ENCODE peak calls at places on chromosomes 13 and 19, in eight cellular contexts. J, E, R, W, B, Z, M and K are unnamed samples.

GRCh38 chr19:10408511-10409291 is 5.4 kb upstream of the CDC37 start:
- DNase-seq in E (no peak), M (peak), B (peak), R (no peak), W (no peak), J (no peak), Z (no peak), K (peak)

GRCh38 chr19:1324792-1325567 is 39.3 kb downstream of the EFNA2 start:
- DNase-seq in R (peak), E (no peak), M (no peak), B (peak), Z (no peak), J (peak), W (no peak), K (no peak)

GRCh38 chr19:39335168-39335567 is 675 bp downstream of the GMFG start:
- DNase-seq in E (no peak), B (no peak), W (no peak), R (no peak), M (no peak), J (no peak), Z (no peak), K (no peak)

GRCh38 chr13:106599875-106600797 is 32.2 kb upstream of the ARGLU1 start:
- DNase-seq in M (no peak), B (no peak), W (no peak), R (no peak), E (no peak), J (no peak), Z (no peak), K (no peak)

GRCh38 chr13:108595416-108596257 is 33.8 kb upstream of the MYO16 start:
- DNase-seq in R (peak), W (no peak), E (no peak), Z (no peak), B (peak), M (no peak), J (no peak), K (no peak)

GRCh38 chr13:93496985-93497673 is 270.5 kb downstream of the GPC6 start:
- DNase-seq in B (no peak), Z (no peak), M (no peak), J (no peak), R (peak), W (no peak), E (no peak), K (no peak)

GRCh38 chr13:86741762-86742285 is 929.3 kb upstream of the SLITRK5 start:
- DNase-seq in W (no peak), E (no peak), M (no peak), R (no peak), J (no peak), B (no peak), Z (no peak), K (no peak)

GRCh38 chr13:35824395-35824794 is 306.8 kb downstream of the DCLK1 start:
- DNase-seq in Z (no peak), R (no peak), W (no peak), J (no peak), E (no peak), M (no peak), B (no peak), K (no peak)

GRCh38 chr13:22846551-22846950 is 334.2 kb upstream of the SGCG start:
- DNase-seq in J (no peak), R (no peak), W (no peak), B (no peak), Z (no peak), M (no peak), E (no peak), K (no peak)

GRCh38 chr19:50300051-50300450 is 29.1 kb downstream of the KCNC3 start:
- DNase-seq in B (no peak), J (no peak), E (no peak), Z (no peak), M (no peak), W (no peak), R (no peak), K (no peak)

GRCh38 chr19:14061751-14062557 is at the start of gene PALM3:
- DNase-seq in R (no peak), B (no peak), M (no peak), J (no peak), Z (no peak), E (no peak), W (no peak), K (no peak)

GRCh38 chr13:28820099-28821051 is at the start of gene MTUS2:
- DNase-seq in R (peak), M (no peak), Z (no peak), J (no peak), E (peak), W (no peak), B (no peak), K (no peak)

GRCh38 chr13:95301135-95301946 is at the start of gene ABCC4:
- DNase-seq in M (peak), W (no peak), J (peak), R (peak), Z (peak), E (peak), B (peak), K (peak)

GRCh38 chr19:13959962-13960862 is 7.9 kb downstream of the DCAF15 start:
- DNase-seq in R (no peak), B (peak), M (peak), W (no peak), J (no peak), E (no peak), Z (no peak), K (no peak)

GRCh38 chr13:59477011-59477410 is 686.7 kb downstream of the DIAPH3 start:
- DNase-seq in B (no peak), J (no peak), W (no peak), Z (no peak), R (no peak), M (no peak), E (no peak), K (peak)

GRCh38 chr19:47093254-47093653 is 20.3 kb downstream of the ZC3H4 start:
- DNase-seq in J (no peak), Z (no peak), W (no peak), E (no peak), R (no peak), M (no peak), B (no peak), K (no peak)

GRCh38 chr13:110726726-110727125 is 13.2 kb downstream of the ING1 start:
- DNase-seq in J (no peak), R (no peak), W (no peak), M (peak), E (no peak), B (no peak), Z (peak), K (peak)

GRCh38 chr13:26280295-26280694 is 26.4 kb downstream of the CDK8 start:
- DNase-seq in Z (no peak), B (no peak), R (no peak), E (no peak), M (no peak), W (no peak), J (no peak), K (no peak)

GRCh38 chr19:2782357-2782935 is 627 bp downstream of the SGTA start:
- DNase-seq in Z (no peak), B (no peak), M (no peak), J (no peak), R (no peak), W (no peak), E (no peak), K (no peak)

GRCh38 chr19:16830679-16831078 is 1.5 kb downstream of the SIN3B start:
- DNase-seq in Z (no peak), M (no peak), B (no peak), J (no peak), R (no peak), E (no peak), W (no peak), K (no peak)

GRCh38 chr19:47779524-47780214 is 1.2 kb downstream of the SELENOW start:
- DNase-seq in R (peak), B (no peak), E (no peak), J (peak), W (no peak), M (no peak), Z (no peak), K (no peak)